ENCODE peak calls at places on chromosomes 1 and 21, in four cellular contexts. Z is sigmoid colon, I is A549, E is stomach. Q is an unnamed sample.

GRCh38 chr21:43864806-43865470 is at the start of gene AGPAT3:
- DNase-seq in Z (no peak), I (no peak), E (no peak), Q (no peak)

GRCh38 chr1:60274422-60275419 is 201.2 kb upstream of the C1orf87 start:
- DNase-seq in Z (no peak), E (no peak), I (no peak), Q (no peak)

GRCh38 chr1:160419838-160420169 is 19.4 kb downstream of the VANGL2 start:
- DNase-seq in I (no peak), Z (no peak), E (no peak), Q (no peak)

GRCh38 chr1:3459051-3459908 is 4.8 kb downstream of the ARHGEF16 start:
- DNase-seq in Z (no peak), I (no peak), E (no peak), Q (no peak)

GRCh38 chr1:61120307-61120840 is 38.0 kb downstream of the NFIA start:
- DNase-seq in Z (no peak), I (no peak), E (no peak), Q (no peak)

GRCh38 chr1:207752456-207753132 is 740 bp downstream of the CD46 start:
- DNase-seq in I (peak), Z (peak), E (peak), Q (no peak)

GRCh38 chr1:40014812-40015594 is 25.5 kb upstream of the CAP1 start:
- DNase-seq in E (no peak), Z (no peak), I (peak), Q (no peak)

GRCh38 chr1:32811265-32811664 is 5.9 kb downstream of the YARS1 start:
- DNase-seq in I (no peak), E (no peak), Z (no peak), Q (no peak)

GRCh38 chr1:185973645-185974044 is 239.5 kb downstream of the HMCN1 start:
- DNase-seq in Z (no peak), I (no peak), E (no peak), Q (no peak)

GRCh38 chr1:71587961-71588360 is 507.1 kb upstream of the ZRANB2 start:
- DNase-seq in I (no peak), E (no peak), Z (no peak), Q (no peak)

GRCh38 chr1:212396638-212397037 is 18.0 kb downstream of the PACC1 start:
- DNase-seq in Z (no peak), E (no peak), I (no peak), Q (no peak)

GRCh38 chr1:153778051-153778823 is 3.0 kb downstream of the SLC27A3 start:
- DNase-seq in I (no peak), Z (no peak), E (no peak), Q (no peak)

GRCh38 chr1:236280438-236281285 is 1.1 kb downstream of the ERO1B start:
- DNase-seq in I (no peak), Z (peak), E (no peak), Q (no peak)

GRCh38 chr1:216793303-216793702 is 70.1 kb upstream of the ESRRG start:
- DNase-seq in I (no peak), Z (no peak), E (no peak), Q (no peak)

GRCh38 chr1:42941640-42942330 is 16.9 kb downstream of the SLC2A1 start:
- DNase-seq in E (peak), I (peak), Z (peak), Q (no peak)

GRCh38 chr1:29806646-29807319 is 570.5 kb downstream of the PTPRU start:
- DNase-seq in Z (no peak), E (no peak), I (no peak), Q (no peak)

GRCh38 chr21:35838987-35839763 is 221.2 kb downstream of the SETD4 start:
- DNase-seq in E (no peak), I (no peak), Z (no peak), Q (no peak)

GRCh38 chr1:25809283-25809926 is 9.4 kb downstream of the SELENON start:
- DNase-seq in E (peak), Z (no peak), I (no peak), Q (no peak)

GRCh38 chr1:248853023-248853422 is 5.9 kb downstream of the ZNF692 start:
- DNase-seq in Z (no peak), E (no peak), I (no peak), Q (no peak)

GRCh38 chr1:157095551-157095950 is 4.1 kb downstream of the ETV3L start:
- DNase-seq in E (no peak), Z (peak), I (no peak), Q (no peak)

GRCh38 chr1:99548924-99549605 is 96.8 kb upstream of the PALMD start:
- DNase-seq in E (peak), Z (no peak), I (no peak), Q (no peak)

GRCh38 chr1:34460193-34460592 is 283.5 kb downstream of the C1orf94 start:
- DNase-seq in I (peak), E (peak), Z (no peak), Q (no peak)

GRCh38 chr21:38506606-38507331 is 8.5 kb upstream of the ERG start:
- DNase-seq in E (no peak), Z (no peak), I (no peak), Q (no peak)

GRCh38 chr1:211876849-211877248 is 46.3 kb upstream of the LPGAT1 start:
- DNase-seq in E (no peak), I (no peak), Z (no peak), Q (peak)

GRCh38 chr1:103948526-103948925 is 198.8 kb downstream of the AMY1C start:
- DNase-seq in E (no peak), Z (no peak), I (peak), Q (no peak)

GRCh38 chr1:171742577-171742922 is 685 bp upstream of the VAMP4 start:
- DNase-seq in I (no peak), Z (peak), E (peak), Q (no peak)

GRCh38 chr1:93988634-93989350 is 79.6 kb upstream of the GCLM start:
- DNase-seq in E (no peak), I (no peak), Z (no peak), Q (no peak)

GRCh38 chr1:147736847-147737246 is 23.6 kb downstream of the GJA5 start:
- DNase-seq in I (no peak), Z (no peak), E (no peak), Q (peak)
- H3K27ac ChIP-seq in I (no peak), Z (no peak), E (no peak), Q (no peak)

GRCh38 chr1:16173447-16174260 is 17.8 kb upstream of the EPHA2 start:
- DNase-seq in Z (no peak), E (peak), I (peak), Q (no peak)
- TF ChIP-seq EP300 in Z (no peak), E (no peak), I (peak), Q (no peak)

DNA sequence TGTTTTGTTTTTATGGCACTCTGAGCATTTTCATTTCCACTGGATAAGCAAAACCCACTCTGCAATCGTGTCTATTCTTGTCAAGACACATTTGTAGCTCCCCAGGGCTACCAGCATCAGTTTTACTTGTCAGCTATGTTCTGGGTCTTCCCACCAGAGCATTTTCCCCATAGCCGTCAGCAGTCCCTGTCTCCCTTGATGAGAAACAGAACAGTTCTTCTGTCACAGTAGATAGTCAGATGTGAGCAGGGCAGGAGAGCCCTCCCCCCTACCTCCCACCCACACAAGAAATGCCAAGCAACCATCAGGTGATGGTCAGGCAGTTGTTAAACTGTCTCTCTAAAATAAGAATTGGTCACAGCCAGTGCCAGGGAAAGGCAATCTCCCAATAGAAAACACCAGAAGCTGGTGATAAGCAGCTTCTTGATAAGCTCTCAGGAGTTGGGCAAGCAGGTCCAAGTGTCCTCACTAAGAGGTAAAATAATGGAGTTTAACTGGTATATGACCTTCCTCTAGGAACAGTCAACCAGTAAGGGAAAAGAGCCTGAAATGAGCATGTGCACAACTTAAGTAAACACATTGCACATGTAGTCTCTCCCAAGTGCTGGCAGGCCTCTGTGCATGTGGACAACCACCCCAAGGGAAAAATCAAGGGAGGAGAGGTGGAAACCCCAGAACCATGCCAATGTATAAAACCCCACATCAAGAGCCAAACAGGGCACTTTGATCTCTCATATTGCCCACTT is 208.2 kb downstream of the S1PR1 start:
- DNase-seq in E (no peak), I (no peak), Z (no peak), Q (no peak)
- H3K27ac ChIP-seq in E (no peak), I (no peak), Z (no peak), Q (no peak)

DNA sequence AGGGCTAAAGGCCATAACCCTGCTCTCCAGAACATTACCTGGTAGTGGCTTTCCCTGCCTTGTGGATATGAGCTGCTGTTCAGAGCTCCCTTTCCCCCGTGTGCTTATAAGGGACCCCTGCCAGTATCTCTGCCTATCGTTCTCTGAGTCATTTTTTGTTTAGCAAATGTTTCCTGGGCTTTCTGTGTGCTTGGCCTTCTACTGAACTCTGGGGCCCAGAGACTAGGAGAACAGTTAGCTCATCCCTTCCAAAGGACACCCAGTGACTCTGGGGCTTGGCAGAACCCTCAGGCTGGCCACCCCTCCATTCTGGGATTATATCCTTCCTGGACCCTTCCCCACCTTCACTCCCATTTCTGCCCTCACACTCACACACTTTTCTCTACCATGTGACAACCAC is 80.8 kb upstream of the POU3F1 start:
- DNase-seq in E (no peak), I (no peak), Z (peak), Q (no peak)
- TF ChIP-seq EP300 in E (no peak), I (no peak), Z (no peak), Q (no peak)

DNA sequence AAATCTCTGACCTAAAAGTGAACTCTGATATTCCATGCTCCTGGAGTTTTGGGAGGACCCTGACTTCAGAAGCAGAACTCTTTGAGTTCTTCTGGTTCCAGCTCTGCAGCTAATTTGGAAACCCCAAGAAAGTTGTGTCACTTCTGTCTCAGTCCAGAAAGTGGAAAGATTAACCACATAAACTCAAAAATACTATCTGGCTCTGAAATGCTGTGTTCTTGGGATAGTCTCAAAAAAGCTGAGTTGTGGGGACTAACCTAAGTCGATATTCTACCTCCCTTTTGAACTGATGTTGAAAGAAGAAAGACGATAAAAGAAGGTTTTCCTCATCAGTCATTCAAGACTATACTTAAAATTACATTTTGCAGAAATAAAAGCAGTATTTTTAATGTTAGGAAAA is 59.8 kb downstream of the ITPKB start:
- DNase-seq in Z (peak), E (no peak), I (no peak), Q (no peak)
- H3K27ac ChIP-seq in Z (no peak), E (peak), I (no peak), Q (peak)

GRCh38 chr1:213605732-213606131 is 382.0 kb upstream of the PROX1 start:
- DNase-seq in E (no peak), I (no peak), Z (no peak), Q (no peak)
- TF ChIP-seq EP300 in E (no peak), I (no peak), Z (no peak), Q (no peak)